ENCODE peak calls at places on chromosome 19, in seven cellular contexts. R is nucleus accumbens; U is A172; P is naive thymus-derived CD8-positive, alpha-beta T cell; J is CD4-positive, alpha-beta T cell; T is neural progenitor cell; Y is A673. V is an unnamed sample.

GRCh38 chr19:7705387-7706187 is 3.7 kb upstream of the FCER2 start:
- DNase-seq in R (no peak), U (no peak), P (peak), J (peak), T (no peak), Y (no peak), V (peak)

GRCh38 chr19:5484398-5485285 is 29.4 kb downstream of the ZNRF4 start:
- DNase-seq in R (no peak), U (no peak), P (no peak), J (no peak), T (peak), Y (peak), V (no peak)

GRCh38 chr19:12450817-12451216 is 10.0 kb upstream of the ZNF443 start:
- DNase-seq in R (no peak), U (no peak), P (no peak), J (no peak), T (no peak), Y (no peak), V (no peak)

GRCh38 chr19:3670258-3670795 is 29.9 kb downstream of the PIP5K1C start:
- DNase-seq in R (no peak), U (peak), P (no peak), J (no peak), T (peak), Y (peak), V (no peak)

GRCh38 chr19:35845215-35846037 is 6.9 kb downstream of the NPHS1 start:
- DNase-seq in R (no peak), U (no peak), P (no peak), J (no peak), T (peak), Y (no peak), V (no peak)

GRCh38 chr19:10284641-10285278 is 2.0 kb upstream of the ICAM4 start:
- DNase-seq in R (no peak), U (no peak), P (no peak), J (no peak), T (no peak), Y (no peak), V (no peak)

GRCh38 chr19:50255115-50255514 is 51.7 kb downstream of the MYH14 start:
- DNase-seq in R (no peak), U (no peak), P (no peak), J (no peak), T (no peak), Y (no peak), V (no peak)

GRCh38 chr19:33404506-33404905 is 31.0 kb downstream of the CEBPG start:
- DNase-seq in R (no peak), U (no peak), P (no peak), J (no peak), T (no peak), Y (no peak), V (no peak)

GRCh38 chr19:17766543-17767131 is 15.4 kb downstream of the FCHO1 start:
- DNase-seq in R (peak), U (peak), P (no peak), J (no peak), T (peak), Y (peak), V (peak)

GRCh38 chr19:15112385-15112784 is 5.2 kb downstream of the SYDE1 start:
- DNase-seq in R (no peak), U (no peak), P (no peak), J (no peak), T (no peak), Y (no peak), V (no peak)

GRCh38 chr19:48405850-48406249 is 12.4 kb downstream of the GRIN2D start:
- DNase-seq in R (no peak), U (peak), P (no peak), J (no peak), T (no peak), Y (no peak), V (no peak)

GRCh38 chr19:41960973-41961372 is 1.9 kb upstream of the RABAC1 start:
- DNase-seq in R (no peak), U (no peak), P (no peak), J (no peak), T (no peak), Y (no peak), V (peak)

GRCh38 chr19:751501-752341 is 809 bp downstream of the MISP start:
- DNase-seq in R (no peak), U (peak), P (no peak), J (no peak), T (no peak), Y (no peak), V (no peak)

GRCh38 chr19:45469835-45470146 is 2.0 kb downstream of the FOSB start:
- DNase-seq in R (peak), U (no peak), P (no peak), J (no peak), T (no peak), Y (peak), V (peak)

GRCh38 chr19:18478545-18479311 is 40.8 kb upstream of the ISYNA1 start:
- DNase-seq in R (no peak), U (peak), P (no peak), J (peak), T (no peak), Y (peak), V (peak)

GRCh38 chr19:24159707-24160106 is 72.7 kb downstream of the ZNF254 start:
- DNase-seq in R (no peak), U (peak), P (no peak), J (no peak), T (no peak), Y (no peak), V (peak)

GRCh38 chr19:8988204-8988603 is 22.0 kb downstream of the MUC16 start:
- DNase-seq in R (no peak), U (no peak), P (no peak), J (no peak), T (peak), Y (peak), V (no peak)

GRCh38 chr19:33472696-33473624 is 48.6 kb downstream of the PEPD start:
- DNase-seq in R (no peak), U (peak), P (no peak), J (no peak), T (no peak), Y (peak), V (no peak)

GRCh38 chr19:33438016-33438671 is 64.6 kb downstream of the CEBPG start:
- DNase-seq in R (peak), U (peak), P (no peak), J (no peak), T (no peak), Y (no peak), V (no peak)

GRCh38 chr19:41427647-41428480 is 690 bp upstream of the B3GNT8 start:
- DNase-seq in R (no peak), U (no peak), P (no peak), J (no peak), T (peak), Y (peak), V (peak)

GRCh38 chr19:13978306-13978705 is 26.0 kb downstream of the DCAF15 start:
- DNase-seq in R (no peak), U (no peak), P (peak), J (no peak), T (peak), Y (peak), V (peak)

GRCh38 chr19:7068599-7068998 is 904 bp upstream of the ZNF557 start:
- DNase-seq in R (no peak), U (no peak), P (no peak), J (no peak), T (no peak), Y (no peak), V (no peak)

GRCh38 chr19:28883241-28883693 is 329.7 kb downstream of the UQCRFS1 start:
- DNase-seq in R (no peak), U (no peak), P (no peak), J (no peak), T (peak), Y (no peak), V (no peak)

GRCh38 chr19:2330632-2331284 is 2.3 kb downstream of the SPPL2B start:
- DNase-seq in R (no peak), U (no peak), P (no peak), J (no peak), T (no peak), Y (no peak), V (no peak)

GRCh38 chr19:18659281-18660050 is 22.6 kb downstream of the KLHL26 start:
- DNase-seq in R (no peak), U (no peak), P (no peak), J (no peak), T (no peak), Y (peak), V (peak)

GRCh38 chr19:10431943-10432735 is 11.8 kb downstream of the PDE4A start:
- DNase-seq in R (no peak), U (no peak), P (peak), J (peak), T (peak), Y (peak), V (no peak)

GRCh38 chr19:48613024-48613851 is 1.6 kb downstream of the FAM83E start:
- DNase-seq in R (no peak), U (no peak), P (no peak), J (no peak), T (no peak), Y (no peak), V (no peak)